ENCODE peak calls at places on chromosome X, in four cellular contexts. L, U, Y and P are unnamed samples.
A peak's percentile ranks its signal among the peaks of the same experiment; 100 is the strongest.

GRCh38 chrX:84907324-84907946 is 96.2 kb upstream of the APOOL start:
- DNase-seq in L (peak; percentile 13), U (no peak), Y (no peak), P (peak; percentile 1)

GRCh38 chrX:123920065-123920785 is 41.3 kb upstream of the STAG2 start:
- DNase-seq in L (peak; percentile 78), U (no peak), Y (no peak), P (peak; percentile 64)

GRCh38 chrX:65667157-65667502 is 324 bp upstream of the MSN start:
- DNase-seq in L (no peak), U (no peak), Y (no peak), P (no peak)

GRCh38 chrX:24260827-24261550 is 52.9 kb downstream of the SUPT20HL2 start:
- DNase-seq in L (peak; percentile 41), U (no peak), Y (no peak), P (peak; percentile 46)

GRCh38 chrX:47885501-47885900 is 48.8 kb downstream of the ZNF81 start:
- DNase-seq in L (no peak), U (no peak), Y (no peak), P (no peak)

GRCh38 chrX:29690061-29690460 is 525.3 kb upstream of the MAGEB2 start:
- DNase-seq in L (peak; percentile 20), U (no peak), Y (no peak), P (no peak)

GRCh38 chrX:134546187-134546586 is 86.2 kb downstream of the HPRT1 start:
- DNase-seq in L (no peak), U (no peak), Y (no peak), P (no peak)

GRCh38 chrX:148601034-148601433 is 100.6 kb downstream of the AFF2 start:
- DNase-seq in L (no peak), U (no peak), Y (no peak), P (no peak)

GRCh38 chrX:82591421-82591820 is 916.7 kb upstream of the POU3F4 start:
- DNase-seq in L (no peak), U (no peak), Y (no peak), P (no peak)

GRCh38 chrX:73577368-73577767 is 14.4 kb downstream of the CHIC1 start:
- DNase-seq in L (peak; percentile 80), U (peak; percentile 44), Y (peak; percentile 24), P (peak; percentile 76)

GRCh38 chrX:97238632-97239031 is 354.9 kb downstream of the RPA4 start:
- DNase-seq in L (peak; percentile 58), U (no peak), Y (no peak), P (peak; percentile 50)

GRCh38 chrX:12494400-12495138 is 296.6 kb upstream of the PRPS2 start:
- DNase-seq in L (no peak), U (no peak), Y (no peak), P (peak; percentile 2)